ENCODE peak calls at places on chromosomes 12 and 14, in four cellular contexts. N, A, C and U are unnamed samples.

GRCh38 chr14:62778847-62779246 is 266.4 kb downstream of the KCNH5 start:
- DNase-seq in A (no peak), C (no peak), N (no peak), U (no peak)

GRCh38 chr14:20658246-20658645 is 16.8 kb upstream of the OR6S1 start:
- DNase-seq in C (no peak), N (no peak), A (no peak), U (no peak)

GRCh38 chr12:112979281-112979680 is 962 bp downstream of the OAS2 start:
- DNase-seq in C (no peak), N (no peak), A (no peak), U (no peak)

GRCh38 chr12:90953956-90954421 is 987 bp downstream of the CCER1 start:
- DNase-seq in C (no peak), A (peak), N (peak), U (no peak)

GRCh38 chr14:94177806-94178205 is 3.7 kb downstream of the PPP4R4 start:
- DNase-seq in A (no peak), C (no peak), N (no peak), U (no peak)

GRCh38 chr14:51643137-51643536 is 8.6 kb upstream of the FRMD6 start:
- DNase-seq in A (no peak), N (no peak), C (no peak), U (no peak)

GRCh38 chr14:61444215-61444768 is 122.9 kb downstream of the PRKCH start:
- DNase-seq in C (no peak), A (no peak), N (no peak), U (no peak)

GRCh38 chr14:37678916-37679315 is 83.5 kb downstream of the TTC6 start:
- DNase-seq in N (no peak), C (no peak), A (peak), U (no peak)

GRCh38 chr14:99660794-99661193 is 15.9 kb downstream of the HHIPL1 start:
- DNase-seq in N (no peak), A (no peak), C (no peak), U (no peak)

GRCh38 chr12:126554599-126554998 is 1489.4 kb downstream of the AACS start:
- DNase-seq in A (no peak), C (no peak), N (no peak), U (no peak)

GRCh38 chr14:48553443-48553842 is 878.0 kb upstream of the MDGA2 start:
- DNase-seq in C (no peak), A (no peak), N (no peak), U (no peak)

GRCh38 chr14:101727611-101728010 is 33.9 kb upstream of the PPP2R5C start:
- DNase-seq in A (no peak), N (no peak), C (no peak), U (no peak)

GRCh38 chr12:130924946-130925345 is 28.8 kb upstream of the ADGRD1 start:
- DNase-seq in N (no peak), A (no peak), C (no peak), U (no peak)

GRCh38 chr14:88798161-88798560 is 5.4 kb upstream of the EML5 start:
- DNase-seq in C (no peak), N (no peak), A (no peak), U (no peak)

GRCh38 chr12:22684526-22685118 is 59.7 kb downstream of the ETNK1 start:
- DNase-seq in N (peak), C (peak), A (peak), U (no peak)

GRCh38 chr14:78259831-78260230 is 89.7 kb downstream of the NRXN3 start:
- DNase-seq in N (no peak), A (no peak), C (no peak), U (no peak)

GRCh38 chr12:119113587-119113986 is 65.1 kb upstream of the HSPB8 start:
- DNase-seq in C (no peak), N (no peak), A (no peak), U (no peak)

GRCh38 chr14:30528119-30528518 is 30.8 kb upstream of the G2E3 start:
- DNase-seq in C (no peak), A (peak), N (no peak), U (no peak)

GRCh38 chr12:18262514-18262913 is 1.2 kb downstream of the PIK3C2G start:
- DNase-seq in A (no peak), C (no peak), N (no peak), U (no peak)

GRCh38 chr14:67738740-67739504 is 37.2 kb downstream of the RDH12 start:
- DNase-seq in A (peak), N (peak), C (peak), U (no peak)

GRCh38 chr12:108559748-108560147 is 1.2 kb downstream of the SART3 start:
- DNase-seq in A (no peak), C (no peak), N (peak), U (no peak)

GRCh38 chr12:20305470-20305869 is 62.9 kb upstream of the PDE3A start:
- DNase-seq in N (no peak), A (no peak), C (no peak), U (no peak)

GRCh38 chr12:48525332-48525731 is at the start of gene OR8S1:
- DNase-seq in N (no peak), C (no peak), A (no peak), U (no peak)

GRCh38 chr12:68808388-68809189 is 612 bp downstream of the MDM2 start:
- DNase-seq in N (peak), A (peak), C (peak), U (no peak)

GRCh38 chr12:104407922-104408321 is 48.8 kb upstream of the CHST11 start:
- DNase-seq in C (no peak), N (no peak), A (no peak), U (no peak)

GRCh38 chr14:95833429-95833828 is 43.2 kb upstream of the TUNAR start:
- DNase-seq in N (no peak), A (no peak), C (no peak), U (no peak)

GRCh38 chr14:88554458-88555286 is at the start of gene PTPN21:
- DNase-seq in N (peak), A (peak), C (no peak), U (no peak)

DNA sequence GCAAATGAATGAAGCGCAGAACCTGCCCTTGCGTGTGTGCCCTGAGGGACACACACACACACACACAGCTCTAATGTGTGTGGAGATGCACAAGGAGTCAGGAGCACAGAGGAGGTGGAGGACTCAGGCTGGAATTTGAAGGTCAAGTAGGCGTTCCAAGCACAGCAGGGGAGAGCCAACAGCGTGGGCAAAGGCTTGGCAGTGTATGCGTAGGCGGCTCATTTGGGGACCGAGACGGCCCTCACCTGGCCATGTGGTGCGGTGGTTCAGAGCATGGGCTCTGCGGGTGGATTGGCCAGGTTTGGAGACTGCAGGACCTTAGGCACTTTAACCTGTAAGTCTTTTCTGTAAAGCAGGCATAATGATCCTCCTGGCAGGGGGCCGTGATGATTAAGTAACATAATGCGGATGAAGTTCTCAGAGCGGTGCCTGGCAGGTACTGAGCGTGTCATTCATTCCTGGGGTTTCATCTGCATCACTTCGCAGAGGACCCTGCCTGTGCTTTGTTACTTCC is 69.5 kb upstream of the SLC24A4 start:
- DNase-seq in C (no peak), N (no peak), A (no peak), U (no peak)
- H3K4me3 ChIP-seq in C (peak), N (no peak), A (no peak), U (no peak)

GRCh38 chr14:98323850-98324249 is 948.1 kb downstream of the BCL11B start:
- DNase-seq in N (no peak), C (no peak), A (no peak), U (no peak)
- TF ChIP-seq TCF7L2 in N (no peak), C (no peak), A (no peak), U (no peak)

DNA sequence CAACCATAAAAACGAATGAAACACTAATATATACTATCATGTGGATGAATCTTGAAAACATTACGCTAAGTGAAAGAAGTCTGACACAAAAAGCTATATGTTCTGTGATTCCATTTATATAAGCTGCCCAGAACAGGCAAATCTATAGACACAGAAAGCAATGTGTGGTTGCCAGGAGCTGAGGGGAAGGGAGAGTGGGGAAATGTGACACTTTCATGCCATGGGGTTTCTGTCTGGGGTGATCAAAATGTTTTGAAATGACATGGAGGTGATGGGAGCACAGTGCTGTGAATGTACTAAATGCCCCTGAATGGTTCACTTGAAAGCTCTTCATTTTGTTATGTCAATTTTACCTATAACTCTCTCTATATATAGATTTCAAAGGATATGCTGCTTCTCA is 30.1 kb downstream of the ATG14 start:
- DNase-seq in A (no peak), C (no peak), N (no peak), U (no peak)
- H3K4me3 ChIP-seq in A (no peak), C (no peak), N (no peak), U (no peak)

DNA sequence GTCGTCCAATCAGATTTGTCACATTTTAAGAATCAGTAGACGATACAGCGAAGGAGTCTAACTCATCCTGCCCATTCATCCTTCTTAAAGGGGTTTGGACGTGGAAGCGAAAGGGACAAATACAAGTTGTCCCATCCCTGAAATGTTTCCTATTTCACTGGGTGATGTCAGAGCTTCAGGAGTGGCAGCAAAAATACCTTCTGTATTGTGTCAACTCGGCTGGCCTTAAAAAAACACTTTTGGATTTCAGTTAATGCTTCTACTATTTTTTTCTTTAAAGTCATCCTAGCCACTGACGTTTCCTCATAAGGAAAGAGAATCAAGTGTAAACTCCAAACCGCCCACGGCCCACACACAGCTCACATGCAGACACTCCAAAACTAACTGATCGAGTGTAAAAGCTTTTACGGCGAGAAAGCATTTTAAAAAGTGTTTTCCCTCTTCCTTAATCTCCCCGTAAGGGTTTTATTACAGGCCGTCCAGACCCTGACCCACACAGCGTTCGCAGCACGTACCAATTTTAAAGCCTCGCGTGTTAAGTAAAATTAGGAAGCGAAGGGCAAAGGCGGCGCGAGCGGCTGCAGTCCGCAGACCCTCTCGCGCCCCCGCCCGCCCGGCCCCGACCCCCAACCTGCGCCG is 593 bp downstream of the CFL2 start:
- DNase-seq in N (peak), A (peak), C (no peak), U (no peak)
- TF ChIP-seq TCF7L2 in N (no peak), A (no peak), C (no peak), U (no peak)

GRCh38 chr14:73833024-73833423 is 18.6 kb upstream of the PTGR2 start:
- DNase-seq in C (no peak), N (no peak), A (no peak), U (no peak)
- H3K4me3 ChIP-seq in C (no peak), N (no peak), A (no peak), U (no peak)

GRCh38 chr14:100691395-100692025 is 35.2 kb upstream of the DLK1 start:
- DNase-seq in N (no peak), C (no peak), A (no peak), U (no peak)
- TF ChIP-seq TCF7L2 in N (no peak), C (no peak), A (no peak), U (no peak)